ENCODE peak calls at places on chromosome 18, in ten cellular contexts. F is IMR-90, M is heart left ventricle, Z is transverse colon, J is GM12878, B is NB4, R is A549, L is gastrocnemius medialis, I is esophagus muscularis mucosa, O is stomach. E is an unnamed sample.

GRCh38 chr18:52370841-52371240 is 30.8 kb downstream of the DCC start:
- DNase-seq in F (no peak), M (no peak), Z (no peak), J (no peak), B (no peak), R (no peak), L (no peak), I (no peak), O (no peak), E (no peak)

GRCh38 chr18:53426656-53427055 is 797.8 kb downstream of the MBD2 start:
- DNase-seq in F (no peak), M (no peak), Z (no peak), J (no peak), B (no peak), R (no peak), L (no peak), I (no peak), O (no peak), E (no peak)

GRCh38 chr18:74196220-74197119 is 48.1 kb downstream of the TIMM21 start:
- DNase-seq in F (peak), M (no peak), Z (peak), J (peak), B (peak), R (peak), L (no peak), I (no peak), O (peak), E (peak)

GRCh38 chr18:70288171-70288850 is 534 bp upstream of the SOCS6 start:
- DNase-seq in F (peak), M (peak), Z (peak), J (no peak), B (peak), R (no peak), L (no peak), I (no peak), O (peak), E (peak)

GRCh38 chr18:45957100-45957499 is 10.0 kb downstream of the EPG5 start:
- DNase-seq in F (peak), M (no peak), Z (no peak), J (no peak), B (no peak), R (no peak), L (no peak), I (no peak), O (no peak), E (no peak)

GRCh38 chr18:59907172-59907571 is 7.4 kb downstream of the PMAIP1 start:
- DNase-seq in F (no peak), M (no peak), Z (no peak), J (no peak), B (peak), R (no peak), L (no peak), I (no peak), O (no peak), E (no peak)

GRCh38 chr18:76922107-76922506 is 99.8 kb downstream of the ZNF236 start:
- DNase-seq in F (peak), M (peak), Z (peak), J (peak), B (peak), R (peak), L (no peak), I (no peak), O (peak), E (no peak)

GRCh38 chr18:49047540-49047939 is 96.8 kb upstream of the SMAD7 start:
- DNase-seq in F (no peak), M (no peak), Z (no peak), J (no peak), B (no peak), R (no peak), L (no peak), I (no peak), O (no peak), E (no peak)

GRCh38 chr18:69388222-69388621 is 12.5 kb upstream of the DOK6 start:
- DNase-seq in F (no peak), M (no peak), Z (no peak), J (no peak), B (no peak), R (no peak), L (no peak), I (no peak), O (no peak), E (no peak)

GRCh38 chr18:2846241-2846637 is 567 bp upstream of the EMILIN2 start:
- DNase-seq in F (peak), M (peak), Z (no peak), J (no peak), B (peak), R (no peak), L (no peak), I (no peak), O (no peak), E (no peak)

GRCh38 chr18:57969824-57970223 is 74.2 kb upstream of the NEDD4L start:
- DNase-seq in F (no peak), M (no peak), Z (no peak), J (no peak), B (no peak), R (no peak), L (no peak), I (no peak), O (no peak), E (no peak)

GRCh38 chr18:40473221-40473620 is 1481.8 kb upstream of the PIK3C3 start:
- DNase-seq in F (no peak), M (no peak), Z (no peak), J (no peak), B (no peak), R (no peak), L (no peak), I (no peak), O (no peak), E (no peak)

GRCh38 chr18:55585586-55586521 is 2.1 kb downstream of the TCF4 start:
- DNase-seq in F (peak), M (no peak), Z (no peak), J (no peak), B (no peak), R (no peak), L (no peak), I (no peak), O (no peak), E (no peak)

GRCh38 chr18:36297419-36298112 is at the start of gene FHOD3:
- DNase-seq in F (peak), M (peak), Z (peak), J (no peak), B (no peak), R (peak), L (peak), I (peak), O (peak), E (peak)

GRCh38 chr18:4528405-4528804 is 73.3 kb upstream of the DLGAP1 start:
- DNase-seq in F (no peak), M (no peak), Z (no peak), J (no peak), B (no peak), R (no peak), L (no peak), I (no peak), O (no peak), E (no peak)

GRCh38 chr18:55494441-55494840 is 93.6 kb downstream of the TCF4 start:
- DNase-seq in F (no peak), M (no peak), Z (no peak), J (no peak), B (no peak), R (no peak), L (no peak), I (no peak), O (no peak), E (no peak)

GRCh38 chr18:23949863-23950262 is 64.7 kb upstream of the TTC39C start:
- DNase-seq in F (no peak), M (no peak), Z (no peak), J (no peak), B (no peak), R (no peak), L (no peak), I (no peak), O (no peak), E (no peak)

GRCh38 chr18:61502472-61502871 is 169.2 kb downstream of the CDH20 start:
- DNase-seq in F (peak), M (no peak), Z (peak), J (peak), B (peak), R (peak), L (no peak), I (no peak), O (no peak), E (peak)

GRCh38 chr18:33700513-33700976 is 122.5 kb downstream of the ASXL3 start:
- DNase-seq in F (no peak), M (no peak), Z (no peak), J (peak), B (no peak), R (no peak), L (no peak), I (no peak), O (no peak), E (no peak)

GRCh38 chr18:59718108-59719057 is 21.2 kb upstream of the CCBE1 start:
- DNase-seq in F (peak), M (no peak), Z (no peak), J (no peak), B (no peak), R (peak), L (no peak), I (no peak), O (no peak), E (no peak)

GRCh38 chr18:52636536-52636935 is 296.5 kb downstream of the DCC start:
- DNase-seq in F (no peak), M (no peak), Z (peak), J (no peak), B (peak), R (no peak), L (no peak), I (no peak), O (no peak), E (no peak)

GRCh38 chr18:12361770-12362378 is 15.2 kb downstream of the AFG3L2 start:
- DNase-seq in F (peak), M (peak), Z (no peak), J (no peak), B (no peak), R (no peak), L (no peak), I (no peak), O (no peak), E (no peak)

GRCh38 chr18:54702687-54703086 is 111.6 kb downstream of the DYNAP start:
- DNase-seq in F (peak), M (no peak), Z (no peak), J (no peak), B (no peak), R (no peak), L (no peak), I (no peak), O (no peak), E (no peak)

GRCh38 chr18:54127759-54128378 is 96.6 kb downstream of the MBD2 start:
- DNase-seq in F (peak), M (no peak), Z (no peak), J (no peak), B (peak), R (peak), L (no peak), I (no peak), O (no peak), E (no peak)

GRCh38 chr18:53375641-53376040 is 848.8 kb downstream of the MBD2 start:
- DNase-seq in F (no peak), M (no peak), Z (peak), J (no peak), B (no peak), R (no peak), L (no peak), I (no peak), O (peak), E (no peak)

GRCh38 chr18:63342206-63342605 is 22.6 kb upstream of the BCL2 start:
- DNase-seq in F (peak), M (no peak), Z (no peak), J (no peak), B (peak), R (peak), L (no peak), I (no peak), O (no peak), E (peak)

GRCh38 chr18:48947102-48947501 is 3.7 kb downstream of the SMAD7 start:
- DNase-seq in F (no peak), M (no peak), Z (no peak), J (no peak), B (no peak), R (no peak), L (no peak), I (no peak), O (no peak), E (no peak)

GRCh38 chr18:77086656-77087390 is 45.8 kb downstream of the MBP start:
- DNase-seq in F (no peak), M (peak), Z (peak), J (no peak), B (peak), R (no peak), L (peak), I (no peak), O (no peak), E (no peak)

GRCh38 chr18:76463358-76463757 is 31.7 kb downstream of the ZNF516 start:
- DNase-seq in F (no peak), M (no peak), Z (no peak), J (no peak), B (no peak), R (no peak), L (no peak), I (peak), O (no peak), E (no peak)

GRCh38 chr18:58015045-58015444 is 29.0 kb upstream of the NEDD4L start:
- DNase-seq in F (no peak), M (no peak), Z (peak), J (peak), B (peak), R (no peak), L (no peak), I (no peak), O (no peak), E (no peak)

GRCh38 chr18:57797209-57797651 is 5.9 kb downstream of the ATP8B1 start:
- DNase-seq in F (no peak), M (no peak), Z (peak), J (no peak), B (no peak), R (no peak), L (no peak), I (no peak), O (peak), E (no peak)

GRCh38 chr18:57649536-57650495 is 28.2 kb upstream of the NARS1 start:
- DNase-seq in F (peak), M (no peak), Z (no peak), J (peak), B (no peak), R (peak), L (no peak), I (no peak), O (no peak), E (no peak)

GRCh38 chr18:78774741-78775141 is 204.9 kb upstream of the SALL3 start:
- DNase-seq in F (no peak), M (no peak), Z (no peak), J (no peak), B (no peak), R (no peak), L (no peak), I (no peak), O (peak), E (no peak)

GRCh38 chr18:26719909-26720308 is 145.6 kb downstream of the AQP4 start:
- DNase-seq in F (no peak), M (no peak), Z (no peak), J (no peak), B (peak), R (no peak), L (no peak), I (peak), O (no peak), E (no peak)

DNA sequence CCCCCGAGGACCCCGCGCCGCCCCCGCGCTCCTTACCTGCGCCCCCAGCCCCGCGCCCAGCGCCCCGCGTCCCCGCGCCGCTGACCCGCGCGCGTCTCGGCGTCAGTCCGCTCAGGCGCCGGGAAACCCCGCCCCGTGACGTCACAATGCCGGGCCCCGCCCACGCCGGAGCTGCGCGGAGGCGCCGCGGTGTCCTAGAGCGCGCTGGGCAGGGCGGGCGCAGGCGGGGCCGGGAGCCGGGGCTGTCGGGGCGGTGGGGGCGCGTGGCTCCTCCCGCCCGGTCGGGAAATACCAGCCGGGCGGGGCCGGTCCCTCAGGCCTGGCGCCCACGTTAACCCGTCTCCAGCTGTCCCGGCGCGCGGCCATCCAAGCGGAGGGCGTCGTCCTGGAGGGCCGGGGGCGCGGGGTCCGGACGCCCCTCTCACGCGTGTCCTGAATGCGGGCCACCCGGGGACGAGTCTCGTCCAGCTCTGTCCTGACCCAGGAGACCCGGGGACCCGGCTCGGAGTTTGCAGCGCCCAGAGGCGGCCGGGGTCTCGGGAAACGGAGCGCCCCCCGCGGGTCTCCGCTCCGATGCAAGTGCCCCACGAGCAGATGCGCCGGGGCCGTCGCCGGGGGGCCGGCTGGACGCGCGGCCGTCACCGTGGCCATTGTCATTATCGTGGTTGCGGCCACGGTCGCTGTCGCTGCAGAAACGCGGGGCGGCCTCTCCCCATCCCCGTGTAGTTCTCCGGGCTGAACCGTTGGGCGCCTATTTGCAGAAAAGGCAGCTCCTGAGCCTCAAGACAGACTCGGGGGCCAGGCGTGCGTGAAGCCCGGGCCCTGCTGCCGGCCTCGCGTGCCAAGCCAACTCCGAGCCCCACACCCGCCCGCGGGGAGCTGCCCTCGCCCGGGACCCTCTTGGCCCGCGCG is at the start of gene SLC66A2:
- DNase-seq in F (peak), M (peak), Z (peak), J (no peak), B (peak), R (peak), L (peak), I (peak), O (peak), E (peak)
- TF ChIP-seq POLR2A in F (peak), M (peak), Z (peak), J (peak), B (peak), R (peak), L (peak), I (no peak), O (no peak), E (peak)

DNA sequence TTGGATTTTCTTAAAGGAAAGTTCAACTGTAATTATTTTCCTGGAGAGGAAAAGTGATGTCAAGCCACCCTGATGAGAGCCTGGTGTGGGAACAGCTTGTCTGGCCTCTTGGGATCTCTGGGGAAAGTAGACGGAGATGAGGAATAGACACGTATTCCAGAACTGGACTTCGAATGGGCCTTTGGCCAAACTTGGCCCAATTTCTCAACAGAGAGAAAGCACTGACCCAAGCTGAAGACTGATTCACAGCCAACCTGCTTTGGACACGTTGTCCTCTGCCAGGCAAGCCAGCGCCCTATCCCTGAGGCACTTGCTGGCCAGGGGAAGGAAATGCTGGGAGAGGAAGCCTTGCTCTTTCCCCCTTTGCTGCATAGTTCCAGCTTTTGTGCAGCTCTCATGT is 70.8 kb upstream of the CTAGE1 start:
- DNase-seq in F (no peak), M (peak), Z (no peak), J (no peak), B (no peak), R (no peak), L (peak), I (no peak), O (no peak), E (peak)
- TF ChIP-seq CTCF in F (no peak), M (no peak), Z (no peak), J (no peak), B (no peak), R (no peak), L (no peak), I (no peak), O (no peak), E (no peak)

GRCh38 chr18:75210274-75211001 is at the start of gene TSHZ1:
- DNase-seq in F (peak), M (no peak), Z (peak), J (peak), B (peak), R (peak), L (peak), I (peak), O (peak), E (peak)
- TF ChIP-seq POLR2A in F (peak), M (peak), Z (peak), J (peak), B (peak), R (no peak), L (peak), I (no peak), O (peak), E (peak)

GRCh38 chr18:11008544-11008943 is 140.8 kb downstream of the PIEZO2 start:
- DNase-seq in F (no peak), M (no peak), Z (no peak), J (no peak), B (no peak), R (no peak), L (no peak), I (peak), O (no peak), E (no peak)
- TF ChIP-seq CTCF in F (no peak), M (no peak), Z (no peak), J (no peak), B (no peak), R (no peak), L (no peak), I (no peak), O (no peak), E (no peak)

GRCh38 chr18:7897119-7897518 is 330.0 kb downstream of the PTPRM start:
- DNase-seq in F (no peak), M (no peak), Z (no peak), J (no peak), B (no peak), R (no peak), L (no peak), I (no peak), O (no peak), E (no peak)

GRCh38 chr18:7894592-7894991 is 327.5 kb downstream of the PTPRM start:
- DNase-seq in F (no peak), M (no peak), Z (no peak), J (no peak), B (no peak), R (no peak), L (no peak), I (no peak), O (no peak), E (no peak)

GRCh38 chr18:7896164-7896563 is 329.0 kb downstream of the PTPRM start:
- DNase-seq in F (no peak), M (no peak), Z (no peak), J (no peak), B (no peak), R (no peak), L (no peak), I (no peak), O (no peak), E (no peak)

GRCh38 chr18:7892556-7892955 is 325.4 kb downstream of the PTPRM start:
- DNase-seq in F (no peak), M (no peak), Z (no peak), J (no peak), B (no peak), R (no peak), L (no peak), I (no peak), O (no peak), E (no peak)

GRCh38 chr18:7895346-7895745 is 328.2 kb downstream of the PTPRM start:
- DNase-seq in F (no peak), M (no peak), Z (no peak), J (no peak), B (no peak), R (no peak), L (no peak), I (no peak), O (no peak), E (no peak)
- TF ChIP-seq POLR2A in F (no peak), M (no peak), Z (no peak), J (no peak), B (no peak), R (no peak), L (no peak), I (no peak), O (no peak), E (no peak)

GRCh38 chr18:32439802-32440201 is 30.9 kb downstream of the GAREM1 start:
- DNase-seq in F (no peak), M (no peak), Z (no peak), J (no peak), B (peak), R (peak), L (no peak), I (no peak), O (no peak), E (no peak)
- TF ChIP-seq CTCF in F (peak), M (no peak), Z (no peak), J (no peak), B (peak), R (no peak), L (no peak), I (no peak), O (no peak), E (no peak)

E was measured in uterus.